ENCODE peak calls at places on chromosomes 6 and 20, in five cellular contexts. One of them, this sample, is unnamed.

GRCh38 chr6:14354919-14355572 is 237.5 kb downstream of the CD83 start:
- DNase-seq in activated effector memory CD4-positive, alpha-beta T cell treated with Interleukin-2 at 50 U/mL for 16 hours: no peak
- DNase-seq in AG20443: peak; percentile 66
- DNase-seq in mucosa of descending colon: peak; percentile 42
- DNase-seq in dorsolateral prefrontal cortex: peak; percentile 30
- DNase-seq in this sample: no peak

GRCh38 chr6:2643935-2644539 is 106.7 kb downstream of the MYLK4 start:
- DNase-seq in mucosa of descending colon: no peak
- DNase-seq in dorsolateral prefrontal cortex: no peak
- DNase-seq in AG20443: no peak
- DNase-seq in activated effector memory CD4-positive, alpha-beta T cell treated with Interleukin-2 at 50 U/mL for 16 hours: no peak
- DNase-seq in this sample: no peak

GRCh38 chr6:15317934-15318902 is 72.3 kb downstream of the JARID2 start:
- DNase-seq in mucosa of descending colon: no peak
- DNase-seq in AG20443: no peak
- DNase-seq in dorsolateral prefrontal cortex: no peak
- DNase-seq in activated effector memory CD4-positive, alpha-beta T cell treated with Interleukin-2 at 50 U/mL for 16 hours: no peak
- DNase-seq in this sample: no peak

GRCh38 chr6:31558631-31559500 is 11.5 kb downstream of the NFKBIL1 start:
- DNase-seq in dorsolateral prefrontal cortex: no peak
- DNase-seq in activated effector memory CD4-positive, alpha-beta T cell treated with Interleukin-2 at 50 U/mL for 16 hours: peak; percentile 58
- DNase-seq in mucosa of descending colon: peak; percentile 40
- DNase-seq in AG20443: peak; percentile 51
- DNase-seq in this sample: peak; percentile 66

GRCh38 chr20:10653593-10654288 is 20.1 kb downstream of the JAG1 start:
- DNase-seq in activated effector memory CD4-positive, alpha-beta T cell treated with Interleukin-2 at 50 U/mL for 16 hours: no peak
- DNase-seq in dorsolateral prefrontal cortex: no peak
- DNase-seq in AG20443: peak; percentile 49
- DNase-seq in mucosa of descending colon: no peak
- DNase-seq in this sample: no peak

GRCh38 chr20:21214431-21214830 is 88.5 kb downstream of the KIZ start:
- DNase-seq in AG20443: no peak
- DNase-seq in dorsolateral prefrontal cortex: no peak
- DNase-seq in mucosa of descending colon: no peak
- DNase-seq in activated effector memory CD4-positive, alpha-beta T cell treated with Interleukin-2 at 50 U/mL for 16 hours: no peak
- DNase-seq in this sample: no peak

GRCh38 chr6:152146385-152146784 is 338.9 kb downstream of the ESR1 start:
- DNase-seq in AG20443: peak; percentile 71
- DNase-seq in dorsolateral prefrontal cortex: no peak
- DNase-seq in activated effector memory CD4-positive, alpha-beta T cell treated with Interleukin-2 at 50 U/mL for 16 hours: no peak
- DNase-seq in mucosa of descending colon: no peak
- DNase-seq in this sample: no peak

GRCh38 chr20:37071481-37071911 is 24.3 kb downstream of the RBL1 start:
- DNase-seq in mucosa of descending colon: no peak
- DNase-seq in dorsolateral prefrontal cortex: no peak
- DNase-seq in AG20443: peak; percentile 13
- DNase-seq in activated effector memory CD4-positive, alpha-beta T cell treated with Interleukin-2 at 50 U/mL for 16 hours: peak; percentile 24
- DNase-seq in this sample: no peak

GRCh38 chr6:17057322-17057721 is 44.5 kb upstream of the STMND1 start:
- DNase-seq in AG20443: no peak
- DNase-seq in dorsolateral prefrontal cortex: no peak
- DNase-seq in mucosa of descending colon: no peak
- DNase-seq in activated effector memory CD4-positive, alpha-beta T cell treated with Interleukin-2 at 50 U/mL for 16 hours: no peak
- DNase-seq in this sample: no peak

GRCh38 chr6:2748183-2748582 is 2.5 kb downstream of the MYLK4 start:
- DNase-seq in AG20443: no peak
- DNase-seq in activated effector memory CD4-positive, alpha-beta T cell treated with Interleukin-2 at 50 U/mL for 16 hours: no peak
- DNase-seq in dorsolateral prefrontal cortex: no peak
- DNase-seq in mucosa of descending colon: no peak
- DNase-seq in this sample: no peak

GRCh38 chr6:27247133-27247836 is at the start of gene PRSS16:
- DNase-seq in activated effector memory CD4-positive, alpha-beta T cell treated with Interleukin-2 at 50 U/mL for 16 hours: no peak
- DNase-seq in mucosa of descending colon: no peak
- DNase-seq in AG20443: no peak
- DNase-seq in dorsolateral prefrontal cortex: no peak
- DNase-seq in this sample: no peak

GRCh38 chr20:62143976-62144825 is 632 bp downstream of the SS18L1 start:
- DNase-seq in activated effector memory CD4-positive, alpha-beta T cell treated with Interleukin-2 at 50 U/mL for 16 hours: peak; percentile 25
- DNase-seq in dorsolateral prefrontal cortex: no peak
- DNase-seq in AG20443: peak; percentile 89
- DNase-seq in mucosa of descending colon: peak; percentile 76
- DNase-seq in this sample: peak; percentile 61

GRCh38 chr6:47593979-47594378 is 104.4 kb upstream of the ADGRF4 start:
- DNase-seq in dorsolateral prefrontal cortex: no peak
- DNase-seq in mucosa of descending colon: no peak
- DNase-seq in AG20443: no peak
- DNase-seq in activated effector memory CD4-positive, alpha-beta T cell treated with Interleukin-2 at 50 U/mL for 16 hours: no peak
- DNase-seq in this sample: no peak

GRCh38 chr6:10312445-10312844 is 102.4 kb downstream of the TFAP2A start:
- DNase-seq in mucosa of descending colon: no peak
- DNase-seq in AG20443: no peak
- DNase-seq in dorsolateral prefrontal cortex: no peak
- DNase-seq in activated effector memory CD4-positive, alpha-beta T cell treated with Interleukin-2 at 50 U/mL for 16 hours: no peak
- DNase-seq in this sample: no peak

GRCh38 chr6:51147756-51148155 is 329.1 kb downstream of the TFAP2B start:
- DNase-seq in mucosa of descending colon: no peak
- DNase-seq in activated effector memory CD4-positive, alpha-beta T cell treated with Interleukin-2 at 50 U/mL for 16 hours: no peak
- DNase-seq in AG20443: no peak
- DNase-seq in dorsolateral prefrontal cortex: no peak
- DNase-seq in this sample: no peak

GRCh38 chr20:62642666-62643520 is 590 bp downstream of the SLCO4A1 start:
- DNase-seq in mucosa of descending colon: peak; percentile 75
- DNase-seq in activated effector memory CD4-positive, alpha-beta T cell treated with Interleukin-2 at 50 U/mL for 16 hours: peak; percentile 52
- DNase-seq in AG20443: peak; percentile 38
- DNase-seq in dorsolateral prefrontal cortex: no peak
- DNase-seq in this sample: peak; percentile 68

GRCh38 chr6:28589234-28589951 is 63.7 kb downstream of the GPX5 start:
- DNase-seq in mucosa of descending colon: no peak
- DNase-seq in dorsolateral prefrontal cortex: no peak
- DNase-seq in activated effector memory CD4-positive, alpha-beta T cell treated with Interleukin-2 at 50 U/mL for 16 hours: no peak
- DNase-seq in AG20443: peak; percentile 37
- DNase-seq in this sample: no peak

GRCh38 chr20:63188641-63189321 is 27.1 kb downstream of the YTHDF1 start:
- DNase-seq in mucosa of descending colon: no peak
- DNase-seq in AG20443: no peak
- DNase-seq in activated effector memory CD4-positive, alpha-beta T cell treated with Interleukin-2 at 50 U/mL for 16 hours: no peak
- DNase-seq in dorsolateral prefrontal cortex: no peak
- DNase-seq in this sample: no peak

GRCh38 chr6:158854214-158855101 is 35.3 kb upstream of the EZR start:
- DNase-seq in activated effector memory CD4-positive, alpha-beta T cell treated with Interleukin-2 at 50 U/mL for 16 hours: no peak
- DNase-seq in dorsolateral prefrontal cortex: no peak
- DNase-seq in mucosa of descending colon: no peak
- DNase-seq in AG20443: no peak
- DNase-seq in this sample: no peak

GRCh38 chr20:44495802-44496481 is 20.3 kb downstream of the TTPAL start:
- DNase-seq in activated effector memory CD4-positive, alpha-beta T cell treated with Interleukin-2 at 50 U/mL for 16 hours: no peak
- DNase-seq in mucosa of descending colon: no peak
- DNase-seq in dorsolateral prefrontal cortex: no peak
- DNase-seq in AG20443: peak; percentile 64
- DNase-seq in this sample: no peak

GRCh38 chr6:90536516-90536915 is 50.4 kb downstream of the MAP3K7 start:
- DNase-seq in mucosa of descending colon: no peak
- DNase-seq in activated effector memory CD4-positive, alpha-beta T cell treated with Interleukin-2 at 50 U/mL for 16 hours: no peak
- DNase-seq in dorsolateral prefrontal cortex: no peak
- DNase-seq in AG20443: no peak
- DNase-seq in this sample: no peak

GRCh38 chr20:58389324-58389967 is 417 bp downstream of the VAPB start:
- DNase-seq in dorsolateral prefrontal cortex: no peak
- DNase-seq in mucosa of descending colon: peak; percentile 71
- DNase-seq in activated effector memory CD4-positive, alpha-beta T cell treated with Interleukin-2 at 50 U/mL for 16 hours: no peak
- DNase-seq in AG20443: peak; percentile 79
- DNase-seq in this sample: peak; percentile 29

GRCh38 chr6:125957845-125958244 is 1.3 kb downstream of the HINT3 start:
- DNase-seq in activated effector memory CD4-positive, alpha-beta T cell treated with Interleukin-2 at 50 U/mL for 16 hours: no peak
- DNase-seq in AG20443: peak; percentile 50
- DNase-seq in dorsolateral prefrontal cortex: no peak
- DNase-seq in mucosa of descending colon: no peak
- DNase-seq in this sample: no peak

GRCh38 chr20:3396492-3396891 is 11.0 kb downstream of the DNAAF9 start:
- DNase-seq in dorsolateral prefrontal cortex: no peak
- DNase-seq in mucosa of descending colon: no peak
- DNase-seq in AG20443: no peak
- DNase-seq in activated effector memory CD4-positive, alpha-beta T cell treated with Interleukin-2 at 50 U/mL for 16 hours: no peak
- DNase-seq in this sample: no peak

GRCh38 chr6:27333642-27334040 is 21.6 kb upstream of the POM121L2 start:
- DNase-seq in mucosa of descending colon: no peak
- DNase-seq in dorsolateral prefrontal cortex: no peak
- DNase-seq in activated effector memory CD4-positive, alpha-beta T cell treated with Interleukin-2 at 50 U/mL for 16 hours: no peak
- DNase-seq in AG20443: no peak
- DNase-seq in this sample: no peak

GRCh38 chr6:1468126-1468525 is 78.8 kb downstream of the FOXF2 start:
- DNase-seq in AG20443: no peak
- DNase-seq in dorsolateral prefrontal cortex: no peak
- DNase-seq in mucosa of descending colon: no peak
- DNase-seq in activated effector memory CD4-positive, alpha-beta T cell treated with Interleukin-2 at 50 U/mL for 16 hours: no peak
- DNase-seq in this sample: no peak

GRCh38 chr6:138378463-138378862 is 758 bp downstream of the SMIM28 start:
- DNase-seq in mucosa of descending colon: no peak
- DNase-seq in activated effector memory CD4-positive, alpha-beta T cell treated with Interleukin-2 at 50 U/mL for 16 hours: no peak
- DNase-seq in dorsolateral prefrontal cortex: no peak
- DNase-seq in AG20443: no peak
- DNase-seq in this sample: no peak

GRCh38 chr6:25620391-25620790 is 31.6 kb upstream of the SCGN start:
- DNase-seq in AG20443: no peak
- DNase-seq in mucosa of descending colon: no peak
- DNase-seq in dorsolateral prefrontal cortex: no peak
- DNase-seq in activated effector memory CD4-positive, alpha-beta T cell treated with Interleukin-2 at 50 U/mL for 16 hours: no peak
- DNase-seq in this sample: no peak